ENCODE peak calls at places on chromosomes 4 and X, in seven cellular contexts. I, D, P, B, Q, O and W are unnamed samples.

GRCh38 chr4:133152801-133153526 is 3.9 kb downstream of the PCDH10 start:
- DNase-seq in I (peak), D (no peak), P (peak), B (no peak), Q (peak), O (no peak), W (no peak)

GRCh38 chrX:129495941-129496340 is 27.3 kb downstream of the SMARCA1 start:
- DNase-seq in I (no peak), D (no peak), P (no peak), B (no peak), Q (no peak), O (no peak), W (peak)

GRCh38 chr4:98232202-98232601 is 29.0 kb upstream of the RAP1GDS1 start:
- DNase-seq in I (peak), D (no peak), P (no peak), B (no peak), Q (no peak), O (no peak), W (peak)

GRCh38 chrX:150216716-150217115 is 146.4 kb upstream of the MAMLD1 start:
- DNase-seq in I (no peak), D (no peak), P (no peak), B (no peak), Q (no peak), O (no peak), W (no peak)

GRCh38 chr4:158090323-158090722 is 82.5 kb downstream of the GASK1B start:
- DNase-seq in I (peak), D (no peak), P (no peak), B (no peak), Q (no peak), O (no peak), W (no peak)

GRCh38 chrX:13091111-13091765 is 46.8 kb upstream of the FAM9C start:
- DNase-seq in I (peak), D (no peak), P (no peak), B (no peak), Q (no peak), O (no peak), W (no peak)

GRCh38 chr4:160928482-160928881 is 1235.3 kb downstream of the FSTL5 start:
- DNase-seq in I (no peak), D (no peak), P (peak), B (no peak), Q (no peak), O (no peak), W (no peak)

GRCh38 chr4:188012546-188012945 is 17.0 kb downstream of the ZFP42 start:
- DNase-seq in I (no peak), D (no peak), P (no peak), B (no peak), Q (no peak), O (no peak), W (peak)

GRCh38 chr4:1597021-1597931 is 86.8 kb downstream of the FAM53A start:
- DNase-seq in I (no peak), D (no peak), P (no peak), B (no peak), Q (no peak), O (no peak), W (no peak)

GRCh38 chr4:147674073-147674472 is 9.9 kb downstream of the PRMT9 start:
- DNase-seq in I (no peak), D (no peak), P (no peak), B (no peak), Q (no peak), O (no peak), W (no peak)

GRCh38 chr4:169058312-169058711 is 48.3 kb upstream of the CBR4 start:
- DNase-seq in I (no peak), D (no peak), P (no peak), B (no peak), Q (no peak), O (no peak), W (no peak)

GRCh38 chr4:82519072-82519471 is 42.7 kb downstream of the TMEM150C start:
- DNase-seq in I (peak), D (no peak), P (no peak), B (no peak), Q (peak), O (no peak), W (no peak)

GRCh38 chr4:156596026-156596425 is 375.6 kb downstream of the PDGFC start:
- DNase-seq in I (peak), D (no peak), P (no peak), B (no peak), Q (no peak), O (no peak), W (no peak)

GRCh38 chr4:156595041-156595440 is 376.6 kb downstream of the PDGFC start:
- DNase-seq in I (no peak), D (no peak), P (no peak), B (no peak), Q (no peak), O (no peak), W (no peak)

GRCh38 chr4:156591679-156592078 is 379.9 kb downstream of the PDGFC start:
- DNase-seq in I (no peak), D (no peak), P (no peak), B (no peak), Q (no peak), O (no peak), W (no peak)

GRCh38 chr4:156594619-156595018 is 377.0 kb downstream of the PDGFC start:
- DNase-seq in I (no peak), D (no peak), P (peak), B (no peak), Q (peak), O (no peak), W (peak)

GRCh38 chr4:156593464-156593863 is 378.1 kb downstream of the PDGFC start:
- DNase-seq in I (no peak), D (no peak), P (no peak), B (no peak), Q (no peak), O (no peak), W (no peak)
- TF ChIP-seq CTCF in I (peak), D (no peak), P (no peak), B (no peak), Q (peak), O (no peak), W (no peak)

DNA sequence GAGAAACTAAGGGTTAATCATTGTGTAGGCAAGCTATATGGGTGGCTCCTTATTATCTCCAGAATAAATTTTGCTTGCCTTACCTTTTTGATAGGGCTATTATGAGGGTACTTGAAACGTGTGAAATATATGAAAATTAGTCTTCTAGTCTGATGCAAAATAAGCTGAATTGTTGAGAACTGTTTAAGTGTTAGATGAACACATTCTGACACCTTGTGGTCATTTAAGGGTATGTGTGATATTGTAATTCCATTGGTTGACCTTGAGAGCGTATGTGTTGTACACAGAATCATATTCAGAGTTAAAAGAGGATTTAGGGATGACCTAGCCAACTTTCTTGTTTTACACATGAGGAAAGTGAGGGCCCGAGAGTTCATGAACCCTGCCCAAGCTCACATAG is 44.6 kb upstream of the LINC00632 start:
- DNase-seq in I (peak), D (no peak), P (peak), B (no peak), Q (peak), O (no peak), W (peak)
- TF ChIP-seq CTCF in I (peak), D (peak), P (peak), B (peak), Q (peak), O (no peak), W (peak)

GRCh38 chrX:28586891-28587635 is at the start of gene IL1RAPL1:
- DNase-seq in I (peak), D (peak), P (peak), B (no peak), Q (peak), O (no peak), W (peak)
- TF ChIP-seq CTCF in I (peak), D (no peak), P (peak), B (no peak), Q (peak), O (peak), W (peak)

GRCh38 chr4:47915378-47915777 is 995 bp upstream of the NFXL1 start:
- DNase-seq in I (no peak), D (no peak), P (no peak), B (no peak), Q (no peak), O (no peak), W (no peak)

GRCh38 chr4:47913328-47913727 is 1.1 kb downstream of the NFXL1 start:
- DNase-seq in I (no peak), D (no peak), P (no peak), B (no peak), Q (peak), O (no peak), W (peak)

GRCh38 chr4:47914926-47915237 is 499 bp upstream of the NFXL1 start:
- DNase-seq in I (no peak), D (no peak), P (no peak), B (no peak), Q (no peak), O (no peak), W (no peak)

GRCh38 chr4:47914219-47914925 is at the start of gene NFXL1:
- DNase-seq in I (peak), D (peak), P (peak), B (peak), Q (peak), O (peak), W (peak)

GRCh38 chr4:47913858-47914218 is 545 bp downstream of the NFXL1 start:
- DNase-seq in I (no peak), D (peak), P (peak), B (no peak), Q (peak), O (no peak), W (no peak)
- TF ChIP-seq CTCF in I (no peak), D (no peak), P (no peak), B (no peak), Q (no peak), O (no peak), W (no peak)

DNA sequence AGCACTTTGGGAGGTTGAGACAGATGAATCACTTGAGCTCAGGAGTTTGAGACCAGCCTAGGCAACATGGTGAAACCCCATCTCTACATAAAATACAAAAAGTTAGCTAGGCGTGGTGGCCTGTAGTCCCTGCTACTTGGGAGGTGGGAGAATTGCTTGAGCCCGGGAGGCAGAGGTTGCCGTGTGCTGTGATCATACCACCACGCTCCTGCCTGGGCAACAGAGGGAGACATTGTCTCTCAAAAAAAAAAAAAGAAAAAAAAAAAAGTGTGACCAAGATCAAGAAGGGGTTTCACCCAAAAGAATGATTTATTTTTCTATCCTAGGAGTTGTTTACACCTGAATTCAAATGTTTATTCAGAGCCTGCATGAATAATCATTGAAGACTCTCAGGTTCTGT is 572.4 kb upstream of the GALNT7 start:
- DNase-seq in I (no peak), D (no peak), P (no peak), B (no peak), Q (peak), O (no peak), W (no peak)
- TF ChIP-seq CTCF in I (no peak), D (no peak), P (no peak), B (no peak), Q (peak), O (peak), W (no peak)

GRCh38 chr4:142984871-142985585 is 138.9 kb upstream of the INPP4B start:
- DNase-seq in I (peak), D (no peak), P (peak), B (no peak), Q (peak), O (peak), W (peak)
- TF ChIP-seq CTCF in I (peak), D (peak), P (peak), B (peak), Q (peak), O (peak), W (peak)

GRCh38 chrX:19785647-19786046 is 101.8 kb downstream of the SH3KBP1 start:
- DNase-seq in I (no peak), D (no peak), P (no peak), B (no peak), Q (no peak), O (no peak), W (no peak)
- TF ChIP-seq CTCF in I (no peak), D (no peak), P (no peak), B (no peak), Q (no peak), O (no peak), W (no peak)

GRCh38 chr4:75940692-75941253 is at the start of gene NAAA:
- DNase-seq in I (peak), D (peak), P (peak), B (peak), Q (peak), O (peak), W (peak)
- TF ChIP-seq CTCF in I (no peak), D (no peak), P (no peak), B (peak), Q (peak), O (no peak), W (peak)

GRCh38 chr4:87938746-87939145 is 36.8 kb upstream of the SPP1 start:
- DNase-seq in I (no peak), D (no peak), P (no peak), B (no peak), Q (no peak), O (no peak), W (no peak)
- TF ChIP-seq CTCF in I (no peak), D (no peak), P (no peak), B (no peak), Q (no peak), O (peak), W (no peak)